ENCODE peak calls at places on chromosome 10, in six cellular contexts. X is Peyer's patch, E is heart right ventricle, Y is keratinocyte, G is HFF-Myc, H is AG09309. K is an unnamed sample.

GRCh38 chr10:116278832-116279231 is 5.8 kb upstream of the GFRA1 start:
- DNase-seq in H (no peak), X (no peak), G (no peak), Y (no peak), E (no peak), K (no peak)

GRCh38 chr10:100518761-100519241 is 860 bp downstream of the SEC31B start:
- DNase-seq in Y (no peak), H (no peak), G (peak; percentile 44), E (peak; percentile 65), X (no peak), K (no peak)

GRCh38 chr10:17951868-17952371 is at the start of gene SLC39A12:
- DNase-seq in X (no peak), E (no peak), G (peak; percentile 2), Y (no peak), H (peak; percentile 33), K (no peak)

GRCh38 chr10:13087986-13088618 is 11.9 kb upstream of the OPTN start:
- DNase-seq in G (no peak), Y (no peak), H (peak; percentile 43), X (no peak), E (no peak), K (no peak)

GRCh38 chr10:97407211-97407951 is 6.2 kb upstream of the RRP12 start:
- DNase-seq in X (peak; percentile 74), H (peak; percentile 42), E (peak; percentile 54), G (peak; percentile 75), Y (no peak), K (peak; percentile 79)

GRCh38 chr10:82089327-82089726 is 214.3 kb downstream of the NRG3 start:
- DNase-seq in G (no peak), H (no peak), Y (no peak), X (no peak), E (no peak), K (no peak)

GRCh38 chr10:76337641-76338040 is 906.2 kb downstream of the LRMDA start:
- DNase-seq in E (no peak), H (peak; percentile 52), Y (no peak), G (peak; percentile 67), X (no peak), K (no peak)

GRCh38 chr10:6601224-6601805 is 21.2 kb upstream of the PRKCQ start:
- DNase-seq in X (no peak), Y (no peak), E (no peak), H (no peak), G (no peak), K (no peak)

GRCh38 chr10:11472158-11472753 is 139.2 kb downstream of the USP6NL start:
- DNase-seq in H (no peak), Y (no peak), G (peak; percentile 12), E (peak; percentile 49), X (no peak), K (no peak)

GRCh38 chr10:66782776-66783175 is 143.1 kb upstream of the LRRTM3 start:
- DNase-seq in Y (no peak), G (no peak), X (no peak), E (no peak), H (no peak), K (no peak)

GRCh38 chr10:128096486-128097199 is 29.6 kb downstream of the MKI67 start:
- DNase-seq in Y (no peak), H (peak; percentile 71), G (no peak), X (no peak), E (no peak), K (no peak)

GRCh38 chr10:131737543-131738395 is 163.0 kb upstream of the PPP2R2D start:
- DNase-seq in E (no peak), X (peak; percentile 34), G (no peak), Y (no peak), H (no peak), K (peak; percentile 55)

GRCh38 chr10:12103743-12104142 is 25.7 kb upstream of the SEC61A2 start:
- DNase-seq in E (no peak), H (no peak), G (no peak), X (no peak), Y (no peak), K (no peak)

GRCh38 chr10:21160116-21160515 is 263.0 kb upstream of the NEBL start:
- DNase-seq in Y (no peak), H (no peak), G (no peak), E (no peak), X (no peak), K (peak; percentile 69)

GRCh38 chr10:201328-201771 is 66.1 kb downstream of the ZMYND11 start:
- DNase-seq in X (no peak), E (no peak), H (no peak), Y (no peak), G (no peak), K (no peak)

GRCh38 chr10:132584081-132584480 is 46.5 kb downstream of the INPP5A start:
- DNase-seq in E (no peak), Y (no peak), X (no peak), G (no peak), H (no peak), K (no peak)

GRCh38 chr10:133141144-133141962 is 18.7 kb upstream of the KNDC1 start:
- DNase-seq in E (no peak), H (no peak), Y (no peak), G (no peak), X (peak; percentile 28), K (no peak)

GRCh38 chr10:15719899-15720634 is at the start of gene ITGA8:
- DNase-seq in G (no peak), X (no peak), Y (no peak), E (peak; percentile 37), H (no peak), K (peak; percentile 64)

GRCh38 chr10:97427571-97428179 is 1.7 kb downstream of the PGAM1 start:
- DNase-seq in G (no peak), E (no peak), X (peak; percentile 82), H (no peak), Y (no peak), K (no peak)

GRCh38 chr10:101650841-101651240 is 44.1 kb downstream of the FBXW4 start:
- DNase-seq in X (no peak), Y (no peak), G (no peak), E (no peak), H (no peak), K (no peak)

GRCh38 chr10:110916554-110917346 is 2.2 kb downstream of the BBIP1 start:
- DNase-seq in E (no peak), Y (no peak), H (peak; percentile 94), G (no peak), X (no peak), K (no peak)

GRCh38 chr10:86644412-86645110 is 9.8 kb upstream of the OPN4 start:
- DNase-seq in E (no peak), G (no peak), X (peak; percentile 39), Y (no peak), H (no peak), K (no peak)

GRCh38 chr10:13787015-13787421 is 200.3 kb downstream of the PRPF18 start:
- DNase-seq in Y (no peak), H (no peak), G (no peak), X (no peak), E (peak; percentile 46), K (no peak)

GRCh38 chr10:100562008-100562672 is 26.4 kb downstream of the HIF1AN start:
- DNase-seq in H (no peak), X (peak; percentile 87), G (peak; percentile 24), E (peak; percentile 17), Y (peak; percentile 5), K (peak; percentile 86)

GRCh38 chr10:86113983-86114382 is 252.6 kb downstream of the GRID1 start:
- DNase-seq in X (no peak), H (no peak), E (no peak), Y (no peak), G (no peak), K (no peak)

GRCh38 chr10:115093286-115093775 is at the start of gene ATRNL1:
- DNase-seq in H (no peak), E (peak; percentile 13), X (peak; percentile 52), G (no peak), Y (no peak), K (peak; percentile 65)
- H3K4me3 ChIP-seq in H (peak within 1 kb of the TSS; percentile 57), E (peak within 1 kb of the TSS; percentile 69), X (peak within 1 kb of the TSS; percentile 63), G (peak within 1 kb of the TSS; percentile 45), Y (peak within 1 kb of the TSS; percentile 57), K (peak within 1 kb of the TSS; percentile 51)

DNA sequence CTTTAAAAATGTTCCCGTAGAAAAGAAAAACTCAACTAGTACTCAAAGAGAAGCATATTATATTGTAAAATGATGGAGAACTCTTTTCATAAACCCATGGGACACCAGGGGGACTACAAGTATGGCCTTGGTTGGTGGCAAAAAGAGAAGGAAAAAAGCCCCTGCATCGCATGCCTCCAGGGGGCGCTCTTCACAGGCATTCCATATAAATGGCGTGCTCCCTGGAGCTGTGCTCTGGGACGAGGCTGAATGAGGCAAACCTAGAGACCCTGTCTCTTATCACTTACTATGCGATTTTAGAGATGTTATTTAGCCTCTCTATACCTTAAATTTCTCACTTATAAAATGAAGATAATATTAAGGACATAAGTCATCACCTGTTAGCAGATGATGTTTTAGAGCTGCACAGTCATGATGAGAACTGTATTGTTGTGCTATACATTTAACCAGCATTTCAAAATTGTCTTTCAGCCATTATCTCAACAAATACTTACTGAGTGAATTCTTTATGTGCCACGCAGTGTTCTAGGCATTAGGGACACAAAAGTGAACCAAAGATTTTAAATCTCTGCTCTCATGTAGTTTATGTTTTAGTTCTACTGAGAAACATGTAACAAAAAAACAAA is 105.8 kb downstream of the ARHGAP21 start:
- DNase-seq in E (peak; percentile 44), X (peak; percentile 68), Y (no peak), G (peak; percentile 52), H (no peak), K (peak; percentile 69)
- TF ChIP-seq CTCF in E (peak; percentile 85), X (peak; percentile 53), Y (peak; percentile 89), G (peak; percentile 91), H (peak; percentile 81), K (peak; percentile 85)

GRCh38 chr10:78717200-78717599 is 351.6 kb upstream of the ZMIZ1 start:
- DNase-seq in X (no peak), E (no peak), G (no peak), Y (no peak), H (peak; percentile 66), K (no peak)

GRCh38 chr10:78716034-78716660 is 352.6 kb upstream of the ZMIZ1 start:
- DNase-seq in X (no peak), E (no peak), H (no peak), G (no peak), Y (no peak), K (no peak)

GRCh38 chr10:78720091-78720490 is 348.7 kb upstream of the ZMIZ1 start:
- DNase-seq in G (no peak), Y (no peak), E (no peak), H (no peak), X (no peak), K (no peak)

GRCh38 chr10:78719276-78719675 is 349.5 kb upstream of the ZMIZ1 start:
- DNase-seq in X (no peak), Y (no peak), G (no peak), E (no peak), H (no peak), K (no peak)

DNA sequence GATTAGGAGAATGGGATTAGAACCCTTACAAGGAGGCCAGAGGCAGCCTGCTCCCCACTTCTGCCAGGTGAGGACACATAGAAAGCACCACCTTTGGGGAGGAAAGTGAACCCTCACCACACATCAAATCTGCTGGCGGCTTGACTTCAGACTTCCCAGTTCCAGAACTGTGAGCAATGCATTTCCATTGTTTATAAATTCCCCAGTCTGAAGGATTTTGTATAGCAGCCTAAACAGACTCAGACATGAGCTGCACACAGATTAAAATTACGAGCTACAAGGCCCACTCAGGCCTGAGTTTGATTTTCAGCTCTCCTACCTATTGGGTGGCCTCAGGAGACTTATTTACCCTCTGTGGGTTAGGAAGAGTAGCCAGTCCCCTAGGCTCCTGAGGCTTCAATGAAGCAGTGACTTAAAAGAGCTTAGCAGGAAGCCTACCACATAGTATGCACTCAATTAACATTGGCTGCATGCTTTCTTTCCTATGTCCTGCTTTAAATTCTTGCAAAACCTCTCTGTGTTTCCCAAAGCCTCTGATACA is 350.7 kb upstream of the ZMIZ1 start:
- DNase-seq in X (no peak), G (no peak), Y (no peak), E (no peak), H (no peak), K (no peak)
- H3K4me3 ChIP-seq in X (no peak overlapping the region), G (no peak overlapping the region), Y (no peak overlapping the region), E (no peak overlapping the region), H (no peak overlapping the region), K (no peak overlapping the region)

GRCh38 chr10:27360581-27361172 is 120.1 kb upstream of the ACBD5 start:
- DNase-seq in E (peak; percentile 64), X (peak; percentile 78), H (no peak), Y (peak; percentile 64), G (peak; percentile 47), K (peak; percentile 82)
- TF ChIP-seq CTCF in E (peak; percentile 75), X (peak; percentile 79), H (peak; percentile 89), Y (peak; percentile 79), G (peak; percentile 93), K (peak; percentile 81)